ENCODE peak calls at places on chromosome 18, in seven cellular contexts. Q is GM23248, W is fibroblast of lung, L is mammary epithelial cell, R is H9, H is astrocyte, N is GM23338. D is an unnamed sample. For H3K4me1, the result is how much of the 10 kb centered on the place peaks cover.

GRCh38 chr18:23883277-23883790 is 131.2 kb upstream of the TTC39C start:
- DNase-seq in Q (peak), W (no peak), L (peak), R (no peak), H (no peak), N (no peak), D (no peak)

GRCh38 chr18:55228191-55228590 is 268.9 kb upstream of the CCDC68 start:
- DNase-seq in Q (no peak), W (peak), L (no peak), R (no peak), H (peak), N (peak), D (peak)

GRCh38 chr18:24726727-24727539 is 266.5 kb downstream of the HRH4 start:
- DNase-seq in Q (peak), W (peak), L (peak), R (peak), H (peak), N (peak), D (peak)

GRCh38 chr18:49304746-49305145 is 155.7 kb downstream of the DYM start:
- DNase-seq in Q (no peak), W (no peak), L (no peak), R (no peak), H (no peak), N (no peak), D (peak)

GRCh38 chr18:74040459-74041332 is 106.9 kb downstream of the FBXO15 start:
- DNase-seq in Q (peak), W (no peak), L (no peak), R (peak), H (no peak), N (peak), D (no peak)

GRCh38 chr18:62796216-62796621 is 80.9 kb downstream of the PHLPP1 start:
- DNase-seq in Q (no peak), W (no peak), L (no peak), R (no peak), H (no peak), N (no peak), D (no peak)

GRCh38 chr18:78733762-78734613 is 245.6 kb upstream of the SALL3 start:
- DNase-seq in Q (no peak), W (no peak), L (no peak), R (no peak), H (no peak), N (no peak), D (no peak)

GRCh38 chr18:39105095-39105494 is 1539.5 kb upstream of the CELF4 start:
- DNase-seq in Q (no peak), W (no peak), L (no peak), R (no peak), H (no peak), N (no peak), D (no peak)

GRCh38 chr18:74990563-74991081 is 218.3 kb downstream of the PTGR3 start:
- DNase-seq in Q (no peak), W (peak), L (no peak), R (no peak), H (peak), N (no peak), D (no peak)

GRCh38 chr18:72444756-72445155 is 99.4 kb downstream of the CBLN2 start:
- DNase-seq in Q (no peak), W (no peak), L (no peak), R (peak), H (no peak), N (peak), D (no peak)

GRCh38 chr18:24987271-24987932 is 364.6 kb downstream of the ZNF521 start:
- DNase-seq in Q (peak), W (peak), L (peak), R (peak), H (peak), N (peak), D (no peak)

GRCh38 chr18:50143295-50143694 is 51.7 kb downstream of the MYO5B start:
- DNase-seq in Q (no peak), W (peak), L (no peak), R (no peak), H (peak), N (peak), D (no peak)

GRCh38 chr18:45505497-45506206 is 109.6 kb upstream of the SLC14A2 start:
- DNase-seq in Q (peak), W (peak), L (no peak), R (no peak), H (peak), N (no peak), D (no peak)

GRCh38 chr18:79439201-79440023 is 43.7 kb downstream of the NFATC1 start:
- DNase-seq in Q (no peak), W (peak), L (no peak), R (no peak), H (peak), N (no peak), D (peak)

GRCh38 chr18:48952287-48953095 is 1.7 kb upstream of the SMAD7 start:
- DNase-seq in Q (peak), W (peak), L (peak), R (peak), H (peak), N (peak), D (peak)

GRCh38 chr18:23302852-23303527 is 150.1 kb upstream of the RIOK3 start:
- DNase-seq in Q (peak), W (peak), L (peak), R (no peak), H (peak), N (no peak), D (peak)

GRCh38 chr18:54750350-54750749 is 77.9 kb upstream of the RAB27B start:
- DNase-seq in Q (no peak), W (no peak), L (no peak), R (no peak), H (no peak), N (no peak), D (no peak)

GRCh38 chr18:26723986-26724385 is 141.5 kb downstream of the AQP4 start:
- DNase-seq in Q (no peak), W (no peak), L (no peak), R (no peak), H (no peak), N (no peak), D (no peak)

GRCh38 chr18:35171315-35171987 is 69.4 kb upstream of the ZNF397 start:
- DNase-seq in Q (peak), W (no peak), L (no peak), R (no peak), H (no peak), N (no peak), D (no peak)

GRCh38 chr18:75264195-75264594 is 53.6 kb downstream of the TSHZ1 start:
- DNase-seq in Q (no peak), W (no peak), L (no peak), R (no peak), H (no peak), N (no peak), D (no peak)

GRCh38 chr18:32271649-32272324 is 81.9 kb downstream of the MEP1B start:
- DNase-seq in Q (peak), W (peak), L (peak), R (no peak), H (peak), N (peak), D (peak)

GRCh38 chr18:42514522-42514921 is 559.5 kb downstream of the PIK3C3 start:
- DNase-seq in Q (peak), W (peak), L (peak), R (no peak), H (peak), N (no peak), D (no peak)

GRCh38 chr18:39647627-39648502 is 2082.3 kb upstream of the CELF4 start:
- DNase-seq in Q (peak), W (peak), L (peak), R (no peak), H (peak), N (peak), D (peak)

GRCh38 chr18:4130734-4131719 is 324.1 kb downstream of the DLGAP1 start:
- DNase-seq in Q (peak), W (no peak), L (no peak), R (no peak), H (no peak), N (peak), D (no peak)

GRCh38 chr18:35582899-35583558 is 1.5 kb downstream of the GALNT1 start:
- DNase-seq in Q (peak), W (peak), L (peak), R (no peak), H (peak), N (peak), D (peak)

GRCh38 chr18:3450358-3451107 is 561 bp downstream of the TGIF1 start:
- DNase-seq in Q (peak), W (peak), L (no peak), R (no peak), H (peak), N (no peak), D (peak)

GRCh38 chr18:75248426-75249191 is 38.0 kb downstream of the TSHZ1 start:
- DNase-seq in Q (peak), W (no peak), L (peak), R (no peak), H (no peak), N (no peak), D (peak)

GRCh38 chr18:49100226-49100968 is 149.6 kb upstream of the SMAD7 start:
- DNase-seq in Q (no peak), W (peak), L (no peak), R (no peak), H (peak), N (no peak), D (no peak)

GRCh38 chr18:61850756-61851155 is 42.1 kb downstream of the RNF152 start:
- DNase-seq in Q (no peak), W (no peak), L (no peak), R (no peak), H (no peak), N (no peak), D (peak)

GRCh38 chr18:62767321-62767720 is 52.0 kb downstream of the PHLPP1 start:
- DNase-seq in Q (peak), W (peak), L (peak), R (no peak), H (peak), N (no peak), D (peak)

GRCh38 chr18:30684825-30685481 is 357.6 kb downstream of the DSC3 start:
- DNase-seq in Q (no peak), W (no peak), L (no peak), R (peak), H (no peak), N (peak), D (no peak)

DNA sequence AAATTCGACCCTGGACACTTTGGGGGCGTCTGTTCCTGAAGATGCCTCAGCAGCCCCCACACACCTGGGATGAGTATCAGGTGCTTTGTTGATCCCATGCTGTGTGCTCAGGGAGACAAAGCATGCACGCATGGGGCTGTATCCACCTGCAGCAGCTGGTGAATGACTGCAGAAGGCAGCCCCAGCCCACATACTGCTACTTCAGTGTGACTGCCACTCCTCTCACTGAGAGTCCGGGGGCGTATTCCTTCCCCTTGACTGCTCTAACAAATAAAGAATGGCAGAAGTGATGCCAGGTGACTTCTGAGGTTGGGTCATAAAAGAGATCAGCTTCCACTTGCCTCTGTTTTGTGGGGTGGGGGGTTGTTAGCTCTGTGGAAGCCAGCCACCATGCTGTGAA is 289.5 kb downstream of the CELF4 start:
- DNase-seq in Q (no peak), W (no peak), L (no peak), R (no peak), H (no peak), N (no peak), D (no peak)
- H2AFZ ChIP-seq in Q (no peak), W (no peak), L (no peak), R (no peak), H (no peak), N (no peak), D (no peak)

GRCh38 chr18:13460946-13461345 is 242.4 kb downstream of the LDLRAD4 start:
- DNase-seq in Q (no peak), W (no peak), L (no peak), R (no peak), H (no peak), N (no peak), D (no peak)
- H3K4me1 ChIP-seq in Q (under half), W (under half), L (under half), R (under half), H (under half), N (under half), D (under half)

GRCh38 chr18:47932170-47932569 is 1.7 kb upstream of the SMAD2 start:
- DNase-seq in Q (no peak), W (no peak), L (no peak), R (no peak), H (no peak), N (no peak), D (no peak)
- H2AFZ ChIP-seq in Q (peak), W (no peak), L (peak), R (no peak), H (no peak), N (no peak), D (no peak)

GRCh38 chr18:77100751-77101355 is 31.7 kb downstream of the MBP start:
- DNase-seq in Q (peak), W (peak), L (peak), R (no peak), H (no peak), N (no peak), D (no peak)
- H3K4me1 ChIP-seq in Q (half or more), W (under half), L (half or more), R (under half), H (half or more), N (under half), D (under half)

GRCh38 chr18:5627756-5628511 is 84.1 kb upstream of the EPB41L3 start:
- DNase-seq in Q (no peak), W (no peak), L (no peak), R (peak), H (no peak), N (peak), D (peak)
- H2AFZ ChIP-seq in Q (peak), W (peak), L (peak), R (no peak), H (peak), N (peak), D (no peak)

D was measured in osteoblast.